ENCODE peak calls at places on chromosomes 3 and 15, in five cellular contexts. One of them, this sample, is unnamed.
A peak's percentile ranks its signal among the peaks of the same experiment; 100 is the strongest.

GRCh38 chr15:40695469-40695910 is 516 bp downstream of the RAD51 start:
- DNase-seq in uterus: no peak
- DNase-seq in sigmoid colon: no peak
- DNase-seq in GM23338: no peak
- DNase-seq in neuronal stem cell: no peak
- DNase-seq in this sample: no peak

GRCh38 chr3:54965746-54966145 is 37.9 kb upstream of the LRTM1 start:
- DNase-seq in sigmoid colon: no peak
- DNase-seq in neuronal stem cell: no peak
- DNase-seq in uterus: no peak
- DNase-seq in GM23338: no peak
- DNase-seq in this sample: no peak

GRCh38 chr15:25705430-25706115 is 157.6 kb downstream of the ATP10A start:
- DNase-seq in sigmoid colon: peak; percentile 33
- DNase-seq in GM23338: no peak
- DNase-seq in uterus: no peak
- DNase-seq in neuronal stem cell: no peak
- DNase-seq in this sample: no peak

GRCh38 chr15:81385110-81386076 is 11.4 kb upstream of the TMC3 start:
- DNase-seq in uterus: no peak
- DNase-seq in GM23338: no peak
- DNase-seq in sigmoid colon: no peak
- DNase-seq in neuronal stem cell: no peak
- DNase-seq in this sample: no peak

GRCh38 chr15:29671308-29671981 is 150.8 kb downstream of the TJP1 start:
- DNase-seq in GM23338: no peak
- DNase-seq in sigmoid colon: no peak
- DNase-seq in neuronal stem cell: no peak
- DNase-seq in uterus: no peak
- DNase-seq in this sample: no peak

GRCh38 chr3:169218314-169218983 is 445.1 kb downstream of the MECOM start:
- DNase-seq in neuronal stem cell: no peak
- DNase-seq in uterus: no peak
- DNase-seq in GM23338: peak; percentile 85
- DNase-seq in sigmoid colon: no peak
- DNase-seq in this sample: no peak

GRCh38 chr3:172630316-172630715 is 80.6 kb downstream of the NCEH1 start:
- DNase-seq in sigmoid colon: no peak
- DNase-seq in uterus: no peak
- DNase-seq in GM23338: no peak
- DNase-seq in neuronal stem cell: no peak
- DNase-seq in this sample: no peak

GRCh38 chr15:31254431-31255175 is 72.0 kb upstream of the KLF13 start:
- DNase-seq in uterus: no peak
- DNase-seq in neuronal stem cell: no peak
- DNase-seq in sigmoid colon: no peak
- DNase-seq in GM23338: no peak
- DNase-seq in this sample: no peak

DNA sequence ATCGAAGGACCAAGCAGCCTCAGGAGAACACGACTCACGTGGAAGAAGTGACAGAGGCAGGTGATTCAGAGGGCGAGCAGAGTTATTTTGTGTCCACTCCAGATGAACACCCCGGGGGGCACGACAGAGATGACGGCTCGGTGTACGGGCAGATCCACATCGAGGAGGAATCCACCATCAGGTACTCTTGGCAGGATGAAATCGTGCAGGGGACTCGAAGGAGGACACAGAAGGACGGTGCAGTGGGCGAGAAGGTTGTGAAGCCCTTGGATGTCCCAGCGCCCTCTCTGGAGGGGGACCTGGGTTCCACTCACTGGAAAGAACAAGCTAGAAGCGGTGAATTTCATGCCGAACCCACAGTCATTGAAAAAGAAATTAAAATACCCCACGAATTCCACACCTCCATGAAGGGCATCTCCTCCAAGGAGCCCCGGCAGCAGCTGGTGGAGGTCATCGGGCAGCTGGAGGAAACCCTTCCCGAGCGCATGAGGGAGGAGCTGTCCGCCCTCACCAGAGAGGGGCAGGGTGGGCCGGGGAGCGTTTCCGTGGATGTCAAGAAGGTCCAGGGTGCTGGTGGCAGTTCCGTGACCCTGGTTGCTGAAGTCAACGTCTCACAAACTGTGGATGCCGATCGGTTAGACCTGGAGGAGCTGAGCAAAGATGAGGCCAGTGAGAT is 26.0 kb downstream of the SYNM start:
- DNase-seq in sigmoid colon: peak; percentile 64
- DNase-seq in uterus: no peak
- DNase-seq in neuronal stem cell: no peak
- DNase-seq in GM23338: no peak
- DNase-seq in this sample: no peak
- H3K36me3 ChIP-seq in sigmoid colon: peaks cover 97% of the 10 kb centered on the region
- H3K36me3 ChIP-seq in uterus: no peaks in the 10 kb centered on the region
- H3K36me3 ChIP-seq in neuronal stem cell: peaks cover 1% of the 10 kb centered on the region
- H3K36me3 ChIP-seq in GM23338: no peaks in the 10 kb centered on the region
- H3K36me3 ChIP-seq in this sample: no peaks in the 10 kb centered on the region

GRCh38 chr3:152488449-152488848 is 219.7 kb downstream of the MBNL1 start:
- DNase-seq in uterus: no peak
- DNase-seq in neuronal stem cell: no peak
- DNase-seq in GM23338: no peak
- DNase-seq in sigmoid colon: no peak
- DNase-seq in this sample: no peak
- H3K4me1 ChIP-seq in uterus: no peaks in the 10 kb centered on the region
- H3K4me1 ChIP-seq in neuronal stem cell: no peaks in the 10 kb centered on the region
- H3K4me1 ChIP-seq in GM23338: no peaks in the 10 kb centered on the region
- H3K4me1 ChIP-seq in sigmoid colon: no peaks in the 10 kb centered on the region
- H3K4me1 ChIP-seq in this sample: no peaks in the 10 kb centered on the region

DNA sequence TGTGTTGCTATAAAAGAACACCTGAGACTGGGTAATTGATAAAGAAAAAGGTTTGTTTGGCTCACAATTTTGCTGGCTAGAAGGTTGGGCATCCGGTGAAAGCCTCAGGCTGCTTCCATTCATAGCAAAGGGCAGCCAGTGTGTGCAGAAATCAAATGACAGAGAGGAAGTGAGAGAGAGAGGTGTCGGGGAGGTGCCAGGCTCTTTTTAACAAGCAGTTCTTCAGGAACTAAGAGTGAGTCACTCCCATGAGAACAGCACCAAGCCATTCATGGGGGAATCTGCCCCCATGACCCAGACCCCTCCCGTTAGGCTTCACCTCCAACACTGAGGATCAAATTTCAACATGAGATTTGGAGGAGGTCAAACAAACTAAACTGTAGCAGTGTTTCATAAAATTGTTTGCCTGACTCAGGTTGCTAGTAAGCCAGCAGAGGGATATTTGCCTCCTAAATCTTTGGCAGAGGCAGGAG is 4.5 kb upstream of the PARP15 start:
- DNase-seq in GM23338: peak; percentile 49
- DNase-seq in neuronal stem cell: no peak
- DNase-seq in uterus: no peak
- DNase-seq in sigmoid colon: no peak
- DNase-seq in this sample: no peak
- H3K36me3 ChIP-seq in GM23338: no peaks in the 10 kb centered on the region
- H3K36me3 ChIP-seq in neuronal stem cell: no peaks in the 10 kb centered on the region
- H3K36me3 ChIP-seq in uterus: no peaks in the 10 kb centered on the region
- H3K36me3 ChIP-seq in sigmoid colon: peaks cover 53% of the 10 kb centered on the region
- H3K36me3 ChIP-seq in this sample: peaks cover 35% of the 10 kb centered on the region

GRCh38 chr3:30656624-30657141 is 50.3 kb downstream of the TGFBR2 start:
- DNase-seq in sigmoid colon: no peak
- DNase-seq in neuronal stem cell: no peak
- DNase-seq in GM23338: no peak
- DNase-seq in uterus: no peak
- DNase-seq in this sample: no peak
- H3K4me1 ChIP-seq in sigmoid colon: peaks cover 61% of the 10 kb centered on the region
- H3K4me1 ChIP-seq in neuronal stem cell: peaks cover 24% of the 10 kb centered on the region
- H3K4me1 ChIP-seq in GM23338: peaks cover 32% of the 10 kb centered on the region
- H3K4me1 ChIP-seq in uterus: peaks cover 15% of the 10 kb centered on the region
- H3K4me1 ChIP-seq in this sample: peaks cover 98% of the 10 kb centered on the region

GRCh38 chr15:75364881-75365280 is 3.5 kb downstream of the MAN2C1 start:
- DNase-seq in uterus: no peak
- DNase-seq in neuronal stem cell: no peak
- DNase-seq in GM23338: no peak
- DNase-seq in sigmoid colon: no peak
- DNase-seq in this sample: no peak
- H3K36me3 ChIP-seq in uterus: no peaks in the 10 kb centered on the region
- H3K36me3 ChIP-seq in neuronal stem cell: peaks cover 16% of the 10 kb centered on the region
- H3K36me3 ChIP-seq in GM23338: no peaks in the 10 kb centered on the region
- H3K36me3 ChIP-seq in sigmoid colon: peaks cover 74% of the 10 kb centered on the region
- H3K36me3 ChIP-seq in this sample: peaks cover 12% of the 10 kb centered on the region

DNA sequence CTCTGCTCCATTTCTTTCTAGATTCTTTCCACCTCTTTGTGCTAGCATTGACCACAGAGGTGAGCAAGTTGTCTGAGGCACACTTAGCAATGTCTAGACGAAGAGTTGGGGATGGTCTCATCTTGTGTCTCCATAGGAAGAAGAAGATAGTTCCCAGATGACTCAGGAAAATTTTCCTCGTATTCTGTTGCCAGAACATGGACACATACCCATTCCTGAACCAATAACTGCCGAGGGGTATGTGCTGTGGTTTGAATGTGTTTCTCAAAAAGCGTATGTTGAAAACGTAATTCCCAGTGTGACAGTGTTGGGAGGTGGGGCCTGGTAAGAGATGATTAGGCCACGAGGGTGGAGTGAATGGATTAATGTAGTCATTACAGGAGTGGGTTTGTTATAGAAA is 107.5 kb upstream of the GALNT15 start:
- DNase-seq in GM23338: no peak
- DNase-seq in uterus: no peak
- DNase-seq in neuronal stem cell: no peak
- DNase-seq in sigmoid colon: no peak
- DNase-seq in this sample: no peak
- H3K4me1 ChIP-seq in GM23338: no peaks in the 10 kb centered on the region
- H3K4me1 ChIP-seq in uterus: no peaks in the 10 kb centered on the region
- H3K4me1 ChIP-seq in neuronal stem cell: no peaks in the 10 kb centered on the region
- H3K4me1 ChIP-seq in sigmoid colon: peaks cover 22% of the 10 kb centered on the region
- H3K4me1 ChIP-seq in this sample: no peaks in the 10 kb centered on the region

GRCh38 chr3:128818186-128818787 is 61.1 kb upstream of the ACAD9 start:
- DNase-seq in GM23338: no peak
- DNase-seq in sigmoid colon: no peak
- DNase-seq in neuronal stem cell: no peak
- DNase-seq in uterus: no peak
- DNase-seq in this sample: no peak
- H3K36me3 ChIP-seq in GM23338: peaks cover 12% of the 10 kb centered on the region
- H3K36me3 ChIP-seq in sigmoid colon: peaks cover 29% of the 10 kb centered on the region
- H3K36me3 ChIP-seq in neuronal stem cell: peaks cover 14% of the 10 kb centered on the region
- H3K36me3 ChIP-seq in uterus: no peaks in the 10 kb centered on the region
- H3K36me3 ChIP-seq in this sample: peaks cover 5% of the 10 kb centered on the region

GRCh38 chr3:139530717-139531116 is 8.8 kb downstream of the RBP1 start:
- DNase-seq in sigmoid colon: no peak
- DNase-seq in GM23338: no peak
- DNase-seq in neuronal stem cell: no peak
- DNase-seq in uterus: no peak
- DNase-seq in this sample: no peak

GRCh38 chr3:139534444-139534812 is 5.1 kb downstream of the RBP1 start:
- DNase-seq in GM23338: no peak
- DNase-seq in sigmoid colon: peak; percentile 80
- DNase-seq in uterus: peak; percentile 61
- DNase-seq in neuronal stem cell: no peak
- DNase-seq in this sample: no peak

GRCh38 chr3:139534992-139535879 is 4.3 kb downstream of the RBP1 start:
- DNase-seq in GM23338: no peak
- DNase-seq in uterus: peak; percentile 83
- DNase-seq in sigmoid colon: peak; percentile 71
- DNase-seq in neuronal stem cell: no peak
- DNase-seq in this sample: no peak

GRCh38 chr3:139532996-139533395 is 6.5 kb downstream of the RBP1 start:
- DNase-seq in sigmoid colon: no peak
- DNase-seq in GM23338: no peak
- DNase-seq in neuronal stem cell: peak; percentile 29
- DNase-seq in uterus: no peak
- DNase-seq in this sample: no peak

DNA sequence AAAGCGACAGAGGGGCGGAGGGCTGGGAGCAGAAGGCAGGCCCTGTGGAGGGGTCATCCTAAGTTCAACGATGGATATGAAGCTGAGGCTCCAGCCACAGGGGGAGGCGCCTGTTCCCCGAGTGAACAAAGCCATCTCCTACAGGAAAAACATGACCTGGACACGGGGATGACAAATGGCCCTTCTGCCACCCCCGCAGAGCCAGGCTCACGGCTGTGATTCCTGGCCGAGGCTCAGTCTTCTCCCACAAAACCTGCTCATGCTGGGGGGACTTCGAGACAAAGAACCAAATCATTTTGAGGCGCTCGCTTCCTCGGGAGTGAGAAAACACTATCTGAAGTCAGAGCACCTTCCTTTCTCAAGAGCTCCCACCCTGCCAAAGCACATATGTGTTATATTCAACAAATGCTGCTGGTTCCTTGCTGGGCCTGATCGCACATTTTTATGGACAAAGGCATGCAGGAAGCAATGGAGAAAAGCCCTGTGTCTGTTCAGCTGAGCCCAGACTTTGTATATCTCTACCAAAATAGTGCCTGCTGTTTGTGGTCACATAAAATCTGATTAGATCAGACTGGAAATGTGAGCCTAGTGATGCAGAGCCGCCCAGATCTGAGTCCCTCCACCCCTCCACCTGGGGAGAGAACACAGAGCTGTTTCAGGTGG is 5.6 kb downstream of the RBP1 start:
- DNase-seq in sigmoid colon: no peak
- DNase-seq in GM23338: no peak
- DNase-seq in neuronal stem cell: no peak
- DNase-seq in uterus: peak; percentile 54
- DNase-seq in this sample: no peak
- H3K4me1 ChIP-seq in sigmoid colon: peaks cover 31% of the 10 kb centered on the region
- H3K4me1 ChIP-seq in GM23338: peaks cover 43% of the 10 kb centered on the region
- H3K4me1 ChIP-seq in neuronal stem cell: peaks cover 35% of the 10 kb centered on the region
- H3K4me1 ChIP-seq in uterus: peaks cover 24% of the 10 kb centered on the region
- H3K4me1 ChIP-seq in this sample: no peaks in the 10 kb centered on the region

GRCh38 chr3:142418926-142419592 is 28.8 kb downstream of the XRN1 start:
- DNase-seq in GM23338: no peak
- DNase-seq in uterus: no peak
- DNase-seq in neuronal stem cell: no peak
- DNase-seq in sigmoid colon: no peak
- DNase-seq in this sample: no peak

DNA sequence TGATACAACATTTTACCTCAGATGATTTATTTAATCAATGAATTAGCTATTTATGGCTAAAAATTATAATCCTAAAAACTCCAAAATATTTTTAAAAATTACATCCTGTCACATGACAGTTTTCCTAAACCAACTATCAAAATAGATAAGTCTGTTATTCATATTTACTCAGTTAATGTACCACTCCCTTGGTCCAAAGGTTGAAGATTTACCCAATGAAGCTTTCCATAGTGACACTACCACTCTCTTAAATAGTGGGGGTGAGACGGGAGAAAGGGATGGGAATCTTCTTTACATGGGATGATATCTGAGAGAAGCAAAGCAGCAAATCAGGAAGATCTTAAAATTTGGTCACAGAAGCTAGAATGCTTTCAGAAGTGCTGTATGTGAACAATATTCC is 30.5 kb downstream of the XRN1 start:
- DNase-seq in uterus: no peak
- DNase-seq in sigmoid colon: no peak
- DNase-seq in GM23338: no peak
- DNase-seq in neuronal stem cell: no peak
- DNase-seq in this sample: no peak
- H3K36me3 ChIP-seq in uterus: no peaks in the 10 kb centered on the region
- H3K36me3 ChIP-seq in sigmoid colon: peaks cover 100% of the 10 kb centered on the region
- H3K36me3 ChIP-seq in GM23338: peaks cover 4% of the 10 kb centered on the region
- H3K36me3 ChIP-seq in neuronal stem cell: peaks cover 3% of the 10 kb centered on the region
- H3K36me3 ChIP-seq in this sample: peaks cover 5% of the 10 kb centered on the region

GRCh38 chr15:66702770-66703539 is 919 bp downstream of the SMAD6 start:
- DNase-seq in sigmoid colon: no peak
- DNase-seq in uterus: no peak
- DNase-seq in neuronal stem cell: no peak
- DNase-seq in GM23338: peak; percentile 51
- DNase-seq in this sample: peak; percentile 11
- H3K4me1 ChIP-seq in sigmoid colon: peaks cover 49% of the 10 kb centered on the region
- H3K4me1 ChIP-seq in uterus: no peaks in the 10 kb centered on the region
- H3K4me1 ChIP-seq in neuronal stem cell: peaks cover 35% of the 10 kb centered on the region
- H3K4me1 ChIP-seq in GM23338: peaks cover 32% of the 10 kb centered on the region
- H3K4me1 ChIP-seq in this sample: peaks cover 6% of the 10 kb centered on the region